ENCODE peak calls at places on chromosomes 2 and 18, in five cellular contexts. X is GM23338; J is endothelial cell of umbilical vein; Q is stimulated activated CD4-positive, alpha-beta T cell treated with anti-CD3 and anti-CD28 coated beads, Interleukin-4, amount 100 ng/mL, for 48 hours; T is B cell. D is an unnamed sample.
A peak's percentile ranks its signal among the peaks of the same experiment; 100 is the strongest.

GRCh38 chr2:198660491-198660890 is 797.2 kb downstream of the SATB2 start:
- DNase-seq in T (no peak), Q (no peak), X (no peak), J (no peak), D (no peak)

GRCh38 chr2:168192839-168193616 is 54.4 kb downstream of the STK39 start:
- DNase-seq in T (peak; percentile 43), Q (no peak), X (peak; percentile 39), J (peak; percentile 34), D (no peak)

GRCh38 chr2:120914839-120915521 is 179.3 kb downstream of the GLI2 start:
- DNase-seq in J (peak; percentile 92), T (no peak), X (no peak), Q (no peak), D (no peak)

GRCh38 chr2:174568425-174568824 is 29.2 kb downstream of the WIPF1 start:
- DNase-seq in T (no peak), J (no peak), X (no peak), Q (no peak), D (no peak)

GRCh38 chr2:45700407-45701013 is 49.0 kb downstream of the PRKCE start:
- DNase-seq in T (peak; percentile 33), J (no peak), Q (no peak), X (peak; percentile 13), D (no peak)

GRCh38 chr2:64943387-64944150 is 45.6 kb upstream of the SLC1A4 start:
- DNase-seq in Q (no peak), J (no peak), X (no peak), T (no peak), D (no peak)

GRCh38 chr2:73716518-73717250 is 20.5 kb downstream of the TPRKB start:
- DNase-seq in X (no peak), J (peak; percentile 80), T (no peak), Q (no peak), D (no peak)

GRCh38 chr2:219042750-219043149 is 1.4 kb upstream of the CFAP65 start:
- DNase-seq in X (no peak), Q (no peak), T (no peak), J (no peak), D (no peak)

GRCh38 chr2:23828986-23829385 is 97.9 kb downstream of the ATAD2B start:
- DNase-seq in T (no peak), Q (no peak), J (no peak), X (no peak), D (no peak)

GRCh38 chr2:159290289-159290907 is 3.9 kb upstream of the WDSUB1 start:
- DNase-seq in J (peak; percentile 9), T (no peak), X (no peak), Q (no peak), D (no peak)

GRCh38 chr2:121697108-121697631 is 39.5 kb downstream of the NIFK start:
- DNase-seq in J (peak; percentile 50), Q (no peak), X (no peak), T (no peak), D (no peak)

GRCh38 chr18:50720281-50720680 is 99.5 kb downstream of the MRO start:
- DNase-seq in X (no peak), Q (no peak), T (no peak), J (no peak), D (no peak)

GRCh38 chr2:73081181-73081671 is 9.7 kb upstream of the SFXN5 start:
- DNase-seq in X (peak; percentile 44), J (no peak), Q (no peak), T (no peak), D (no peak)

GRCh38 chr2:21254170-21254965 is 130.6 kb downstream of the TDRD15 start:
- DNase-seq in T (no peak), J (no peak), X (no peak), Q (no peak), D (no peak)

GRCh38 chr18:70333757-70334156 is 44.9 kb downstream of the SOCS6 start:
- DNase-seq in J (no peak), Q (no peak), X (no peak), T (no peak), D (no peak)

GRCh38 chr2:16044946-16045456 is 104.7 kb downstream of the MYCN start:
- DNase-seq in Q (no peak), J (no peak), X (no peak), T (no peak), D (no peak)

GRCh38 chr2:150621800-150622199 is 134.3 kb upstream of the RND3 start:
- DNase-seq in X (no peak), J (peak; percentile 86), T (no peak), Q (no peak), D (no peak)

GRCh38 chr2:97763176-97763845 is 49.9 kb downstream of the ZAP70 start:
- DNase-seq in T (no peak), X (no peak), J (no peak), Q (no peak), D (no peak)

GRCh38 chr18:80046011-80046410 is 11.8 kb downstream of the RBFA start:
- DNase-seq in X (no peak), T (no peak), J (no peak), Q (no peak), D (no peak)

GRCh38 chr2:148996805-148997204 is 41.7 kb upstream of the LYPD6B start:
- DNase-seq in T (no peak), Q (no peak), J (no peak), X (no peak), D (no peak)

GRCh38 chr2:178796079-178796677 is 11.0 kb downstream of the TTN start:
- DNase-seq in J (peak; percentile 71), Q (no peak), T (no peak), X (peak; percentile 48), D (no peak)

GRCh38 chr18:12774982-12775381 is 72.1 kb downstream of the PSMG2 start:
- DNase-seq in Q (no peak), T (no peak), J (no peak), X (no peak), D (no peak)

GRCh38 chr2:130390460-130391057 is 34.7 kb downstream of the PTPN18 start:
- DNase-seq in Q (no peak), T (no peak), X (no peak), J (no peak), D (no peak)

GRCh38 chr2:229856416-229856815 is 65.4 kb downstream of the TRIP12 start:
- DNase-seq in X (no peak), T (peak; percentile 50), Q (no peak), J (no peak), D (no peak)

GRCh38 chr2:152369176-152369860 is 34.3 kb downstream of the FMNL2 start:
- DNase-seq in X (no peak), J (no peak), Q (no peak), T (no peak), D (no peak)

GRCh38 chr2:177212895-177213856 is 582 bp downstream of the HNRNPA3 start:
- DNase-seq in Q (peak; percentile 91), T (peak; percentile 88), J (peak; percentile 85), X (peak; percentile 92), D (peak; percentile 87)

GRCh38 chr2:99559075-99559662 is 69.4 kb upstream of the REV1 start:
- DNase-seq in T (peak; percentile 80), Q (peak; percentile 94), J (peak; percentile 72), X (peak; percentile 88), D (peak; percentile 88)

GRCh38 chr2:166593403-166593802 is 99.4 kb upstream of the SCN7A start:
- DNase-seq in X (no peak), J (peak; percentile 13), T (no peak), Q (no peak), D (no peak)

GRCh38 chr2:128608911-128609880 is 290.5 kb upstream of the HS6ST1 start:
- DNase-seq in Q (no peak), J (no peak), X (no peak), T (no peak), D (no peak)

GRCh38 chr18:62939925-62940324 is 224.6 kb downstream of the PHLPP1 start:
- DNase-seq in X (no peak), T (no peak), Q (no peak), J (no peak), D (no peak)

GRCh38 chr2:137809837-137810236 is 154.4 kb upstream of the HNMT start:
- DNase-seq in T (no peak), X (no peak), J (no peak), Q (no peak), D (no peak)

GRCh38 chr18:9577361-9577760 is 37.0 kb downstream of the PPP4R1 start:
- DNase-seq in Q (no peak), J (no peak), T (no peak), X (no peak), D (no peak)

GRCh38 chr2:233438573-233439147 is 84.4 kb downstream of the DGKD start:
- DNase-seq in J (no peak), Q (no peak), T (no peak), X (no peak), D (no peak)

GRCh38 chr18:73793386-73793785 is 354.2 kb downstream of the FBXO15 start:
- DNase-seq in T (no peak), J (no peak), Q (no peak), X (no peak), D (no peak)

D was measured in progenitor cell of endocrine pancreas.